ENCODE peak calls at places on chromosomes 12 and 14, in seven cellular contexts. R is midbrain, X is mesendoderm, I is left cardiac atrium, W is NCI-H2029, J is left colon, S is astrocyte. B is an unnamed sample.

GRCh38 chr14:76274324-76274723 is 101.6 kb upstream of the ESRRB start:
- DNase-seq in S (no peak), X (no peak), R (no peak), W (no peak), J (no peak), I (no peak), B (no peak)

GRCh38 chr12:109963743-109964429 is 32.3 kb downstream of the GIT2 start:
- DNase-seq in W (no peak), I (peak), J (peak), S (peak), X (no peak), R (no peak), B (no peak)

GRCh38 chr14:91140672-91141071 is 26.8 kb downstream of the DGLUCY start:
- DNase-seq in R (peak), X (peak), I (no peak), S (no peak), W (no peak), J (no peak), B (peak)

GRCh38 chr12:52559979-52560378 is 7.0 kb upstream of the KRT71 start:
- DNase-seq in R (no peak), I (no peak), J (no peak), W (no peak), S (no peak), X (no peak), B (no peak)

GRCh38 chr12:120474092-120474960 is 4.8 kb upstream of the SRSF9 start:
- DNase-seq in R (no peak), W (peak), I (peak), X (peak), J (no peak), S (peak), B (peak)

GRCh38 chr14:39469094-39469710 is 37.0 kb upstream of the FBXO33 start:
- DNase-seq in S (no peak), I (no peak), W (no peak), J (no peak), X (peak), R (peak), B (no peak)

GRCh38 chr12:115443351-115443938 is 759.5 kb upstream of the TBX3 start:
- DNase-seq in R (no peak), S (no peak), I (no peak), W (no peak), X (no peak), J (no peak), B (no peak)

GRCh38 chr14:102496331-102496691 is 13.3 kb downstream of the ANKRD9 start:
- DNase-seq in S (no peak), W (no peak), X (no peak), R (no peak), I (no peak), J (no peak), B (no peak)

GRCh38 chr12:130186631-130187269 is 24.5 kb downstream of the FZD10 start:
- DNase-seq in R (no peak), J (no peak), I (no peak), X (peak), S (no peak), W (no peak), B (peak)

GRCh38 chr14:100770605-100771120 is 44.0 kb downstream of the DLK1 start:
- DNase-seq in X (no peak), J (peak), S (no peak), I (no peak), W (no peak), R (no peak), B (no peak)

GRCh38 chr12:96297504-96297903 is 102.7 kb downstream of the CDK17 start:
- DNase-seq in W (no peak), R (no peak), J (no peak), X (no peak), I (no peak), S (no peak), B (no peak)

GRCh38 chr14:74488788-74489397 is 4.2 kb downstream of the NPC2 start:
- DNase-seq in W (no peak), R (no peak), I (no peak), S (peak), J (no peak), X (no peak), B (peak)

GRCh38 chr12:12883369-12884001 is 7.9 kb upstream of the GPRC5A start:
- DNase-seq in S (peak), J (no peak), I (no peak), W (no peak), R (no peak), X (no peak), B (peak)

GRCh38 chr12:11719678-11720099 is 70.2 kb downstream of the ETV6 start:
- DNase-seq in I (peak), W (no peak), X (peak), S (peak), J (peak), R (no peak), B (peak)

GRCh38 chr14:53011053-53011462 is 60.2 kb upstream of the FERMT2 start:
- DNase-seq in X (peak), W (no peak), R (no peak), S (peak), J (peak), I (peak), B (peak)

GRCh38 chr14:24171422-24172260 is at the start of gene REC8:
- DNase-seq in S (peak), X (peak), W (no peak), I (peak), R (peak), J (peak), B (peak)

GRCh38 chr14:91105673-91106072 is 8.2 kb upstream of the DGLUCY start:
- DNase-seq in W (no peak), I (no peak), R (no peak), X (no peak), J (no peak), S (no peak), B (peak)

GRCh38 chr12:120866143-120866542 is 38.0 kb downstream of the SPPL3 start:
- DNase-seq in J (no peak), I (no peak), W (no peak), S (no peak), X (no peak), R (no peak), B (no peak)

GRCh38 chr12:47349770-47350408 is 270.1 kb upstream of the AMIGO2 start:
- DNase-seq in R (no peak), W (no peak), S (peak), J (no peak), X (no peak), I (no peak), B (no peak)

GRCh38 chr12:56346663-56347062 is 8.0 kb downstream of the IL23A start:
- DNase-seq in X (no peak), S (no peak), J (no peak), W (no peak), I (no peak), R (no peak), B (no peak)

GRCh38 chr14:102795060-102795925 is 18.0 kb downstream of the TRAF3 start:
- DNase-seq in W (peak), J (peak), R (no peak), S (peak), X (peak), I (peak), B (peak)